ENCODE peak calls at places on chromosomes 11 and 22, in five cellular contexts. D, X, F, N and P are unnamed samples.
A peak's percentile ranks its signal among the peaks of the same experiment; 100 is the strongest.

GRCh38 chr11:2930705-2931415 is 1.6 kb upstream of the PHLDA2 start:
- DNase-seq in N (peak; percentile 80), F (peak; percentile 87), X (peak; percentile 58), D (no peak), P (no peak)

GRCh38 chr11:2213384-2213842 is 41.8 kb upstream of the TH start:
- DNase-seq in X (no peak), N (no peak), F (peak; percentile 58), D (no peak), P (no peak)

GRCh38 chr11:61683961-61684869 is 4.0 kb downstream of the DAGLA start:
- DNase-seq in D (no peak), N (no peak), X (no peak), F (no peak), P (no peak)

GRCh38 chr22:26753125-26753862 is 95.9 kb downstream of the MIAT start:
- DNase-seq in N (no peak), F (no peak), D (no peak), X (no peak), P (no peak)

GRCh38 chr11:110373061-110373702 is 56.6 kb upstream of the FDX1 start:
- DNase-seq in N (no peak), F (no peak), X (no peak), D (no peak), P (no peak)

GRCh38 chr11:112885744-112886706 is 75.2 kb upstream of the NCAM1 start:
- DNase-seq in F (no peak), D (no peak), X (no peak), N (peak; percentile 32), P (no peak)

GRCh38 chr11:125756050-125756449 is 10.0 kb downstream of the PATE1 start:
- DNase-seq in N (no peak), D (no peak), X (no peak), F (no peak), P (no peak)

GRCh38 chr22:39266398-39267030 is 21.7 kb upstream of the PDGFB start:
- DNase-seq in D (no peak), N (no peak), X (no peak), F (no peak), P (no peak)

GRCh38 chr22:20244744-20245576 is 23.2 kb downstream of the RTN4R start:
- DNase-seq in F (no peak), X (no peak), D (no peak), N (no peak), P (no peak)

GRCh38 chr11:134119094-134119493 is 50.2 kb downstream of the JAM3 start:
- DNase-seq in N (no peak), X (no peak), F (no peak), D (no peak), P (no peak)

GRCh38 chr22:22955866-22956535 is 68.4 kb downstream of the IGLL5 start:
- DNase-seq in N (peak; percentile 60), D (peak; percentile 55), X (peak; percentile 73), F (no peak), P (no peak)

GRCh38 chr11:57205046-57205671 is 23.4 kb downstream of the LRRC55 start:
- DNase-seq in D (no peak), F (no peak), N (no peak), X (peak; percentile 65), P (no peak)

GRCh38 chr11:16095756-16096155 is 260.6 kb downstream of the SOX6 start:
- DNase-seq in D (no peak), N (no peak), F (no peak), X (no peak), P (no peak)

GRCh38 chr11:47992959-47993820 is 12.8 kb downstream of the PTPRJ start:
- DNase-seq in N (no peak), D (no peak), X (peak; percentile 60), F (no peak), P (no peak)

GRCh38 chr11:93020248-93021088 is 51.0 kb downstream of the MTNR1B start:
- DNase-seq in X (peak; percentile 53), N (peak; percentile 42), D (no peak), F (no peak), P (no peak)

GRCh38 chr22:39205344-39206021 is 39.3 kb downstream of the PDGFB start:
- DNase-seq in D (no peak), X (peak; percentile 74), N (no peak), F (peak; percentile 53), P (peak; percentile 41)

GRCh38 chr11:1668911-1669473 is 28.0 kb upstream of the KRTAP5-6 start:
- DNase-seq in F (peak; percentile 57), X (no peak), D (no peak), N (no peak), P (no peak)

GRCh38 chr11:35006389-35007128 is 90.1 kb downstream of the PDHX start:
- DNase-seq in D (no peak), F (no peak), X (no peak), N (no peak), P (no peak)

GRCh38 chr11:121141051-121141450 is 40.0 kb downstream of the TECTA start:
- DNase-seq in F (no peak), D (no peak), N (no peak), X (peak; percentile 13), P (no peak)

GRCh38 chr22:31148953-31149627 is 8.8 kb upstream of the PLA2G3 start:
- DNase-seq in X (peak; percentile 88), D (no peak), N (peak; percentile 72), F (peak; percentile 69), P (no peak)

GRCh38 chr11:11463397-11463796 is 110.3 kb upstream of the CSNK2A3 start:
- DNase-seq in D (no peak), F (peak; percentile 30), X (no peak), N (peak; percentile 22), P (no peak)

GRCh38 chr11:96426356-96427103 is 36.7 kb downstream of the JRKL start:
- DNase-seq in F (no peak), N (peak; percentile 58), D (no peak), X (peak; percentile 24), P (no peak)

GRCh38 chr22:45423524-45423923 is 10.0 kb downstream of the RIBC2 start:
- DNase-seq in X (no peak), D (no peak), F (peak; percentile 12), N (no peak), P (peak; percentile 26)

GRCh38 chr11:24496728-24497396 is at the start of gene LUZP2:
- DNase-seq in N (no peak), X (peak; percentile 63), F (peak; percentile 80), D (no peak), P (peak; percentile 74)

GRCh38 chr22:19519041-19519926 is 4.9 kb downstream of the CLDN5 start:
- DNase-seq in D (no peak), F (peak; percentile 67), N (no peak), X (no peak), P (no peak)